ENCODE peak calls at places on chromosome 12, in six cellular contexts. B is lower lobe of right lung, E is HepG2, S is HCT116, X is prostate gland, O is fibroblast of lung. W is an unnamed sample.

GRCh38 chr12:89225808-89226368 is 126.4 kb downstream of the DUSP6 start:
- DNase-seq in B (no peak), E (no peak), S (peak; percentile 97), X (peak; percentile 91), O (peak; percentile 87), W (peak; percentile 70)

GRCh38 chr12:442235-442884 is 17.4 kb upstream of the B4GALNT3 start:
- DNase-seq in B (no peak), E (peak; percentile 36), S (peak; percentile 23), X (peak; percentile 27), O (peak; percentile 13), W (peak; percentile 72)

GRCh38 chr12:62933220-62933870 is 1.6 kb downstream of the PPM1H start:
- DNase-seq in B (no peak), E (peak; percentile 52), S (no peak), X (peak; percentile 54), O (no peak), W (peak; percentile 74)

GRCh38 chr12:70052931-70053497 is 190.2 kb upstream of the CNOT2 start:
- DNase-seq in B (no peak), E (peak; percentile 84), S (peak; percentile 75), X (no peak), O (peak; percentile 77), W (peak; percentile 73)

GRCh38 chr12:102202556-102202955 is 4.9 kb upstream of the PMCH start:
- DNase-seq in B (no peak), E (no peak), S (no peak), X (no peak), O (no peak), W (no peak)

GRCh38 chr12:124673881-124674617 is 106.6 kb upstream of the NCOR2 start:
- DNase-seq in B (no peak), E (no peak), S (no peak), X (no peak), O (peak; percentile 41), W (no peak)

GRCh38 chr12:4143909-4144308 is 129.7 kb upstream of the CCND2 start:
- DNase-seq in B (no peak), E (peak; percentile 20), S (peak; percentile 37), X (no peak), O (no peak), W (no peak)

GRCh38 chr12:47867496-47867941 is 37.3 kb downstream of the VDR start:
- DNase-seq in B (no peak), E (no peak), S (no peak), X (no peak), O (peak; percentile 87), W (no peak)

GRCh38 chr12:117875652-117876491 is 92.9 kb downstream of the KSR2 start:
- DNase-seq in B (no peak), E (no peak), S (no peak), X (no peak), O (peak; percentile 53), W (no peak)

GRCh38 chr12:63814146-63814774 is 30.2 kb upstream of the SRGAP1 start:
- DNase-seq in B (no peak), E (no peak), S (no peak), X (no peak), O (no peak), W (no peak)

GRCh38 chr12:74619886-74620285 is 82.3 kb downstream of the ATXN7L3B start:
- DNase-seq in B (no peak), E (no peak), S (no peak), X (no peak), O (no peak), W (peak; percentile 32)

GRCh38 chr12:38883629-38884134 is 21.7 kb downstream of the CPNE8 start:
- DNase-seq in B (no peak), E (no peak), S (no peak), X (no peak), O (no peak), W (no peak)

GRCh38 chr12:101875112-101875961 is 2.0 kb upstream of the DRAM1 start:
- DNase-seq in B (no peak), E (no peak), S (no peak), X (no peak), O (peak; percentile 32), W (no peak)

GRCh38 chr12:118034429-118035193 is 18.1 kb downstream of the RFC5 start:
- DNase-seq in B (no peak), E (peak; percentile 56), S (no peak), X (peak; percentile 26), O (peak; percentile 55), W (peak; percentile 72)

DNA sequence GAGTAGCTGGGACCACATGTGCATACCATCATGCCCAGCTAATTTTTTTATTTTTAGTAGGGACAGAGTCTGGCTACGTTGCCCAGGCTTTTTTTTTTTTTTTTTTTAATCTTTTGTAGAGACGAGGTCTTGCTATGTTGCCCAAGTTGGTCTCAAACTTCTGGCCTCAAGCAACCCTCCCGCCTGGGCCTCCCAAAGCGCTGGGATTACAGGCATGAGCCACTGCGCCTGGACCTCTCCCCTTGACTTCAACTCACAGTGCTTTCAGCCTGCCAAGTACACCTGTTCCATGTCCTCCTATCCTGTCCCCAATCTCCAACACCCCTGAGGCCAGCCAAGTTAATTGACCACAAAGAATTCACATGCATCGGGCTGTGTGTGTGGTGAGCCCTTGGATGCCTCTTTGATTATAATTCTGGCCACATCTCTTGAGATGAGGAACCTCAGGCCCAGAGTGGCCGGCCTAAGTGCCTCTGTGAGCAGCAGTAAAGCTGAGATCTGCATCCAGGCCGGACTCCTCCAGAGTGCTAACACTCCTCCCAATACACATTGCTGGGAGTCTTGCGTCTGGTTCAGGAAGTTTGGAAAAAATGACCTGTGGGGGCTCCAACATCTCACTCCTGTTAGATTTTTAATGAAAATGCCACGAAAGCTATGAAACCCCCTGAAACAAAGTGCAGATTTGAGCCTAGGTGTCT is 6.8 kb downstream of the RAB35 start:
- DNase-seq in B (no peak), E (no peak), S (no peak), X (no peak), O (peak; percentile 19), W (no peak)
- H3K4me3 ChIP-seq in B (no peak overlapping the region), E (no peak overlapping the region), S (no peak overlapping the region), X (no peak overlapping the region), O (no peak overlapping the region), W (no peak overlapping the region)

GRCh38 chr12:19223018-19223417 is 93.5 kb downstream of the PLEKHA5 start:
- DNase-seq in B (no peak), E (no peak), S (peak; percentile 1), X (no peak), O (peak; percentile 47), W (no peak)
- TF ChIP-seq CTCF in B (no peak), E (no peak), S (peak; percentile 6), X (no peak), O (peak; percentile 11), W (peak; percentile 48)

GRCh38 chr12:57185403-57185802 is 31.2 kb upstream of the NXPH4 start:
- DNase-seq in B (no peak), E (no peak), S (no peak), X (no peak), O (no peak), W (no peak)
- H3K36me3 ChIP-seq in B (peaks cover 98% of the 10 kb centered on the region), E (peaks cover 89% of the 10 kb centered on the region), S (no peaks in the 10 kb centered on the region), X (peaks cover 27% of the 10 kb centered on the region), O (peaks cover 71% of the 10 kb centered on the region), W (peaks cover 4% of the 10 kb centered on the region)

GRCh38 chr12:55934343-55934742 is 3.4 kb downstream of the DGKA start:
- DNase-seq in B (no peak), E (no peak), S (no peak), X (no peak), O (no peak), W (no peak)

GRCh38 chr12:55932546-55932919 is 1.6 kb downstream of the DGKA start:
- DNase-seq in B (no peak), E (no peak), S (no peak), X (no peak), O (peak; percentile 49), W (no peak)

GRCh38 chr12:55931780-55932545 is 1.0 kb downstream of the DGKA start:
- DNase-seq in B (peak; percentile 74), E (no peak), S (no peak), X (peak; percentile 70), O (peak; percentile 48), W (no peak)

GRCh38 chr12:55933799-55934174 is 2.8 kb downstream of the DGKA start:
- DNase-seq in B (no peak), E (no peak), S (no peak), X (no peak), O (no peak), W (no peak)

GRCh38 chr12:55933158-55933798 is 2.3 kb downstream of the DGKA start:
- DNase-seq in B (no peak), E (no peak), S (peak; percentile 22), X (peak; percentile 55), O (peak; percentile 26), W (no peak)
- H3K4me3 ChIP-seq in B (peak overlapping the region; percentile 75), E (no peak overlapping the region), S (peak overlapping the region; percentile 71), X (no peak overlapping the region), O (peak overlapping the region; percentile 81), W (no peak overlapping the region)

GRCh38 chr12:132385375-132385774 is 56.0 kb upstream of the GALNT9 start:
- DNase-seq in B (no peak), E (no peak), S (no peak), X (no peak), O (no peak), W (no peak)
- TF ChIP-seq CTCF in B (no peak), E (no peak), S (no peak), X (no peak), O (no peak), W (no peak)

DNA sequence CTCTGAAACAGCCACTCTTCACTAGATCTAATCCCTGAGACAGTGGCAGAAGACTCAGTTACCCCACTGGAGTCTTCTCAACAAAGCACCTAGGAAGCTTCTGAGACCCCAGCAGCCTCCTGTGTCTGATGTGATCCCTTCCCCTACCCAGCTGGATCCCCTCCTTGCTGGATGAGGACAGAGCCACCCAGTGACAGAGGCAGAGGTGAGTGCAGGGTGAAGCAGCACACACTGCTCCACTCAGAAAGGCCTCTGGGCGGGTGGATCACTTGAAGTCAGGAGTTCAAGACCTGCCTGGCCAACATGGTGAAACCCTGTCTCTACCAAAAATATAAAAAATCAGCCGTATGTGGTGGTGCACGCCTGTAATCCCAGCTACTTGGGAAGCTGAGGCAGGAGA is 2.7 kb downstream of the SPRYD3 start:
- DNase-seq in B (no peak), E (no peak), S (no peak), X (no peak), O (no peak), W (no peak)
- H3K36me3 ChIP-seq in B (peaks cover 46% of the 10 kb centered on the region), E (peaks cover 12% of the 10 kb centered on the region), S (peaks cover 9% of the 10 kb centered on the region), X (peaks cover 13% of the 10 kb centered on the region), O (peaks cover 19% of the 10 kb centered on the region), W (no peaks in the 10 kb centered on the region)